ENCODE peak calls at places on chromosomes 2 and 18, in seven cellular contexts. H is CD8-positive, alpha-beta T cell; I is PC-9; N is CD4-positive, CD25-positive, alpha-beta regulatory T cell; R is tibial artery; U is psoas muscle; M is colonic mucosa. E is an unnamed sample. For H3K9me3, the result is how much of the 10 kb centered on the place peaks cover.

GRCh38 chr2:225282858-225283693 is 116.4 kb upstream of the NYAP2 start:
- DNase-seq in H (no peak), I (no peak), N (no peak), R (no peak), U (no peak), M (peak), E (no peak)

GRCh38 chr18:47883771-47884413 is 46.6 kb downstream of the SMAD2 start:
- DNase-seq in H (no peak), I (peak), N (no peak), R (no peak), U (no peak), M (peak), E (no peak)

GRCh38 chr2:64644240-64645013 is 9.3 kb downstream of the SERTAD2 start:
- DNase-seq in H (peak), I (peak), N (no peak), R (peak), U (peak), M (peak), E (peak)

GRCh38 chr18:79770501-79770815 is 27.3 kb upstream of the KCNG2 start:
- DNase-seq in H (no peak), I (no peak), N (no peak), R (peak), U (no peak), M (no peak), E (no peak)

GRCh38 chr2:162710282-162710891 is 128.2 kb downstream of the KCNH7 start:
- DNase-seq in H (no peak), I (no peak), N (no peak), R (no peak), U (no peak), M (peak), E (no peak)

GRCh38 chr2:28108143-28108542 is 217.6 kb downstream of the BABAM2 start:
- DNase-seq in H (no peak), I (no peak), N (no peak), R (no peak), U (no peak), M (no peak), E (no peak)

GRCh38 chr2:196413821-196414274 is 225.7 kb upstream of the CCDC150 start:
- DNase-seq in H (no peak), I (no peak), N (no peak), R (no peak), U (no peak), M (no peak), E (no peak)

GRCh38 chr18:77478619-77479018 is 229.0 kb downstream of the GALR1 start:
- DNase-seq in H (no peak), I (no peak), N (no peak), R (no peak), U (peak), M (peak), E (no peak)

GRCh38 chr2:221943078-221943810 is 355.6 kb downstream of the PAX3 start:
- DNase-seq in H (no peak), I (peak), N (no peak), R (peak), U (peak), M (no peak), E (no peak)

GRCh38 chr2:134623796-134624195 is 95.0 kb downstream of the TMEM163 start:
- DNase-seq in H (no peak), I (no peak), N (no peak), R (no peak), U (no peak), M (no peak), E (no peak)

GRCh38 chr2:130156624-130157004 is 11.7 kb upstream of the CCDC74B start:
- DNase-seq in H (no peak), I (no peak), N (no peak), R (no peak), U (no peak), M (no peak), E (no peak)

GRCh38 chr18:62868645-62869044 is 153.3 kb downstream of the PHLPP1 start:
- DNase-seq in H (no peak), I (no peak), N (no peak), R (no peak), U (no peak), M (no peak), E (no peak)

GRCh38 chr18:42850174-42850766 is 265.2 kb downstream of the RIT2 start:
- DNase-seq in H (no peak), I (no peak), N (no peak), R (no peak), U (no peak), M (no peak), E (no peak)

GRCh38 chr2:238642973-238643372 is 204.9 kb upstream of the TWIST2 start:
- DNase-seq in H (no peak), I (no peak), N (no peak), R (no peak), U (no peak), M (no peak), E (no peak)

GRCh38 chr2:236671820-236672520 is 102.3 kb downstream of the ACKR3 start:
- DNase-seq in H (no peak), I (no peak), N (no peak), R (peak), U (no peak), M (peak), E (no peak)

GRCh38 chr18:12057419-12058039 is 36.1 kb upstream of the ANKRD62 start:
- DNase-seq in H (no peak), I (no peak), N (no peak), R (no peak), U (no peak), M (no peak), E (no peak)

GRCh38 chr18:12420831-12421421 is 13.2 kb downstream of the PRELID3A start:
- DNase-seq in H (no peak), I (no peak), N (no peak), R (no peak), U (no peak), M (no peak), E (no peak)

GRCh38 chr2:109403841-109404201 is 209.9 kb downstream of the SEPTIN10 start:
- DNase-seq in H (no peak), I (no peak), N (no peak), R (no peak), U (no peak), M (no peak), E (no peak)

GRCh38 chr2:182625814-182626213 is 90.2 kb upstream of the DNAJC10 start:
- DNase-seq in H (no peak), I (peak), N (no peak), R (no peak), U (no peak), M (no peak), E (no peak)

GRCh38 chr2:30775833-30776232 is 31.4 kb downstream of the CAPN13 start:
- DNase-seq in H (no peak), I (no peak), N (no peak), R (no peak), U (no peak), M (peak), E (no peak)

GRCh38 chr18:34738173-34738894 is 28.2 kb downstream of the DTNA start:
- DNase-seq in H (no peak), I (no peak), N (no peak), R (no peak), U (no peak), M (no peak), E (no peak)

GRCh38 chr2:20400306-20400705 is 46.6 kb upstream of the RHOB start:
- DNase-seq in H (no peak), I (peak), N (no peak), R (no peak), U (no peak), M (no peak), E (no peak)

GRCh38 chr2:170022692-170023091 is 155.3 kb upstream of the MYO3B start:
- DNase-seq in H (no peak), I (no peak), N (no peak), R (no peak), U (no peak), M (no peak), E (no peak)

GRCh38 chr2:25310965-25311865 is 30.5 kb downstream of the DNMT3A start:
- DNase-seq in H (no peak), I (peak), N (no peak), R (no peak), U (no peak), M (peak), E (no peak)

GRCh38 chr2:128737546-128737826 is 418.8 kb upstream of the HS6ST1 start:
- DNase-seq in H (no peak), I (no peak), N (no peak), R (no peak), U (no peak), M (no peak), E (no peak)

GRCh38 chr2:73035899-73036778 is 35.4 kb downstream of the SFXN5 start:
- DNase-seq in H (no peak), I (no peak), N (no peak), R (no peak), U (no peak), M (no peak), E (no peak)

GRCh38 chr2:44836916-44837315 is 104.6 kb upstream of the SIX3 start:
- DNase-seq in H (no peak), I (no peak), N (no peak), R (no peak), U (no peak), M (no peak), E (no peak)

GRCh38 chr2:208150956-208151355 is 5.0 kb upstream of the CRYGB start:
- DNase-seq in H (no peak), I (no peak), N (no peak), R (no peak), U (no peak), M (no peak), E (no peak)

GRCh38 chr2:225484751-225485150 is 85.2 kb downstream of the NYAP2 start:
- DNase-seq in H (no peak), I (no peak), N (no peak), R (no peak), U (no peak), M (no peak), E (no peak)

GRCh38 chr2:177693658-177694334 is 301.2 kb downstream of the AGPS start:
- DNase-seq in H (no peak), I (no peak), N (no peak), R (no peak), U (no peak), M (no peak), E (no peak)

GRCh38 chr2:73091164-73091563 is 19.7 kb upstream of the SFXN5 start:
- DNase-seq in H (no peak), I (no peak), N (no peak), R (no peak), U (no peak), M (no peak), E (no peak)

GRCh38 chr2:118095610-118096009 is 7.3 kb downstream of the INSIG2 start:
- DNase-seq in H (no peak), I (peak), N (no peak), R (no peak), U (no peak), M (no peak), E (no peak)

GRCh38 chr2:118102433-118103082 is 14.3 kb downstream of the INSIG2 start:
- DNase-seq in H (no peak), I (peak), N (no peak), R (no peak), U (no peak), M (no peak), E (no peak)

GRCh38 chr2:118094503-118094902 is 6.2 kb downstream of the INSIG2 start:
- DNase-seq in H (no peak), I (no peak), N (no peak), R (no peak), U (no peak), M (no peak), E (no peak)

GRCh38 chr2:118098307-118098706 is 10.0 kb downstream of the INSIG2 start:
- DNase-seq in H (no peak), I (peak), N (no peak), R (no peak), U (no peak), M (no peak), E (no peak)

DNA sequence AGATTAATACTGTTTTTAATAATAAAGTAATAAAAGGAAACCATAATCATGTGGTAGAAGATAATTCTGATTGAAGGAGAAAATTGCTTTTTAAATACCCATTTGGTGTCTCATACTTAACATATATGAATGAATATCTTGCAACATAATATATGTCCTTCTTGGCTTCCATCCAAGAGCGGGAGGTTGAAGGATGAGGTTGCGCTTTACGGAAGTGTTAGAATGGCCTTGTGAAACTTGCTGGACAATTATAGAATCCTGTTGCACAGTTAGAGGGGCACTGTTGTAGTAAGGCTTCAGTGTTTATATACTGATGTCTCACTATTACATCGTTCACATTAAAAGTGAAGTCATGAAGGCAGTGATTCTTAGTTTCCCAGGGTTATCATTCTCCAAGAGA is 9.4 kb downstream of the INSIG2 start:
- DNase-seq in H (no peak), I (peak), N (no peak), R (no peak), U (no peak), M (no peak), E (no peak)
- H3K27ac ChIP-seq in H (no peak), I (peak), N (no peak), R (no peak), U (no peak), M (no peak), E (no peak)

DNA sequence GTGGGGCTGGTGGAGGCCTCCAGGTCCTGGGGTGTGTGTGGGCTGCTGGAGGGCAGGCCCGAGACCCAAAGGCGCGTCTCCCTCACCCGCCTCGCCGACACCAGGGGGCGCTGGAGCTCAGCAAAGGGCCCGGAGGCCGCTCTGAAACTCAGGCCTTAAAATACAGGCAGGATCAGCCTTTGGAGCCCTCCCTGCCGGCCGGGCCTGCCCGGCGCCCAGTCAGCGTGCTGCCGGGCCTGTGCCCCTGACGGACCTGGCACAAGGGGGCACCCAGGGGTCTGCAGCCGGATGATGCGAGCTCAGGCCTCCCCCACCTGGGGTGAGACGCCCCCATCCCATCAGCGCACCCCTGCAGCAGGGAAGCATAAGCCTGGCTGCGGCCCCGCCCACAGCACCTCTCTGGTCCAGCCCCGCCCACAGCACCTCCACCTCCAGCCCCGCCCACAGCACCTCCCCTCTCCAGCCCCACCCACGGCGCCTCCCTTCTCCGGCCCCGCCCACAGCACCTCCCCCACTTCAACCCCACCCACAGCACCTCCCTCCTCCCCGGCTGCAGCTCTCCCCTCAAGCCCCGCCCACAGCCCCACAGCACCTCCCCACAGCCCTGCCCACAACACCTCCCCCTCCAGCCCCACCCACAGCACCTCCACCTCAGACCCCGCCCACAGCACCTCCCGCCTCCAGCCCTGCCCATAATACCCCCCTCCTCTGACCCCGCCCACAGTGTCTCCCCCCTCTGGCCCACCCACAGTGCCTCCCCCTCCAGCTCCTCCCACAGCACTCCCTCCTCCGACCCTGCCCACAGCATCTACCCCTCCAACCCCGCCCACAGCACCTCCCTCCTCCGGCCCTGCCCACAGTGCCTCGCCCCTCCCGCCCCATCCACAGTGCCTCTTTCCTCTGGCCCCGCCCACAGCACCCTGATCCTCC is 92.8 kb upstream of the OTOS start:
- DNase-seq in H (peak), I (peak), N (peak), R (peak), U (peak), M (peak), E (peak)
- H3K4me3 ChIP-seq in H (peak), I (peak), N (no peak), R (peak), U (peak), M (peak), E (no peak)

GRCh38 chr18:73577365-73577764 is 570.3 kb downstream of the FBXO15 start:
- DNase-seq in H (no peak), I (no peak), N (no peak), R (no peak), U (no peak), M (no peak), E (no peak)
- H3K9me3 ChIP-seq in H (under half), I (under half), N (under half), R (under half), U (under half), M (under half), E (under half)

GRCh38 chr2:158716091-158716815 is 78.9 kb upstream of the DAPL1 start:
- DNase-seq in H (no peak), I (no peak), N (no peak), R (no peak), U (no peak), M (no peak), E (no peak)

GRCh38 chr2:158718196-158718585 is 76.9 kb upstream of the DAPL1 start:
- DNase-seq in H (no peak), I (no peak), N (no peak), R (no peak), U (no peak), M (no peak), E (no peak)

GRCh38 chr2:158715352-158715751 is 79.8 kb upstream of the DAPL1 start:
- DNase-seq in H (no peak), I (no peak), N (no peak), R (no peak), U (no peak), M (no peak), E (no peak)

GRCh38 chr2:158717366-158718195 is 77.5 kb upstream of the DAPL1 start:
- DNase-seq in H (no peak), I (no peak), N (no peak), R (no peak), U (no peak), M (no peak), E (no peak)

GRCh38 chr2:158716921-158717320 is 78.2 kb upstream of the DAPL1 start:
- DNase-seq in H (no peak), I (no peak), N (no peak), R (no peak), U (no peak), M (no peak), E (no peak)
- H3K27ac ChIP-seq in H (no peak), I (no peak), N (no peak), R (no peak), U (peak), M (no peak), E (no peak)

DNA sequence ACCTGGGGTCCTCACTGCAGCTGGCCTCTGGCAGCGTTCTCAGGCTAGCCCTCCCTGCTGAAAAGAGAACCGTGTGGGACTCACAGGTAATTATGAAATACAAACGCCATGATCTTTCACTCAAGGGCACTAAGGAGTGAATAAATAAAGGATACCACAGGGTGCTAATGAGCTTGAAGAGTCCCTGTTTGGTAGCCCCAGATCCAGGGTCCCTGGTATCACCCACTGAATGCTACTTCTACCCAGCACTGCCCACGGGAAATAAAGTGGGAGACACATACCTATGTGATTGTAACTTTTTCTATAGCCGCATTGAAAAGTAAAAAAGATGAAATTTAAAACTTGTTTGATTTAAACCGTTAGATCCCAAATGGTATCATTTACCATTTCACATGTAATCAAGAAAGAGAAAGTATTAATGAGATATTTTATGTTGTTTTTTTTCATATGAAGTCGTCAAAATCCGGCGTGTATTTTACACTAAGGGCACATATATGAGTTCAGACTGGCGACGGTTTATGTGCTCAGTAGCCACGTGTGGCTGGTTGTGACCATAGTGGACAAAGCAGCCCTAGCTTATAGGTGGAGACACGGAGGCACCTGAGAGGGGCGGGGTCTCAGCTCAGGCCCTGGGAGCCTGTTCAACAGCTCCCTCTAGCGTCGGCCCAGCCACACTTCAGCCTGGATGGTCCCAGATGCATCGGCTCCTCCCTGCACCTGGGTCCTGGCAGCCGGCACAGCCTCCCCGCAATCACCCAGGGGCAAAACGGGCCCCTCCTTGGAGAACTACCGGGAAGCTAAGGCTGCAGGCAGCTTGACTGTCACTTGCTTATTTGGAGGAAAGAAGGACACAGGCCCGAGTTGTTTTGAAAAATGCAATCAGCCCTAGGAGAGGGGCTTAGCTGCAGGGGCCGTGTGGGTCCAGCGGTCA is 39.2 kb downstream of the ODC1 start:
- DNase-seq in H (peak), I (peak), N (peak), R (peak), U (peak), M (peak), E (peak)
- H3K4me3 ChIP-seq in H (no peak), I (peak), N (peak), R (no peak), U (no peak), M (no peak), E (peak)

GRCh38 chr2:240498171-240498957 is 59.4 kb downstream of the ANKMY1 start:
- DNase-seq in H (no peak), I (no peak), N (no peak), R (no peak), U (no peak), M (no peak), E (no peak)

GRCh38 chr2:240501531-240501991 is 56.2 kb downstream of the ANKMY1 start:
- DNase-seq in H (no peak), I (no peak), N (no peak), R (no peak), U (no peak), M (peak), E (no peak)

GRCh38 chr2:240499309-240500301 is 58.2 kb downstream of the ANKMY1 start:
- DNase-seq in H (no peak), I (no peak), N (no peak), R (no peak), U (no peak), M (peak), E (no peak)

GRCh38 chr2:240500561-240501423 is 57.0 kb downstream of the ANKMY1 start:
- DNase-seq in H (no peak), I (no peak), N (no peak), R (no peak), U (no peak), M (peak), E (no peak)

GRCh38 chr2:240498958-240499260 is 58.9 kb downstream of the ANKMY1 start:
- DNase-seq in H (no peak), I (no peak), N (no peak), R (no peak), U (no peak), M (peak), E (no peak)
- H3K9me3 ChIP-seq in H (under half), I (under half), N (under half), R (under half), U (under half), M (under half), E (under half)